ENCODE peak calls at places on chromosomes 7 and 10, in four cellular contexts. U is colonic mucosa, L is AG09309, A is cardiac fibroblast. V is an unnamed sample.

GRCh38 chr10:119211176-119211575 is 3.8 kb downstream of the GRK5 start:
- DNase-seq in A (peak), L (no peak), U (no peak), V (peak)

GRCh38 chr7:115019882-115020605 is 98.2 kb downstream of the MDFIC start:
- DNase-seq in L (no peak), A (no peak), U (no peak), V (no peak)

GRCh38 chr10:44382131-44382858 is 2.6 kb downstream of the CXCL12 start:
- DNase-seq in U (no peak), A (no peak), L (no peak), V (no peak)

GRCh38 chr7:64905547-64905946 is 2.5 kb downstream of the ZNF273 start:
- DNase-seq in A (no peak), U (no peak), L (no peak), V (no peak)

GRCh38 chr7:69811682-69812344 is 213.5 kb downstream of the AUTS2 start:
- DNase-seq in L (no peak), A (no peak), U (no peak), V (no peak)

GRCh38 chr10:90589825-90590224 is 268.0 kb downstream of the HTR7 start:
- DNase-seq in L (no peak), A (peak), U (no peak), V (no peak)

GRCh38 chr7:150514748-150515222 is at the start of gene GIMAP7:
- DNase-seq in A (no peak), L (no peak), U (peak), V (no peak)

GRCh38 chr7:33062023-33062781 is at the start of gene NT5C3A:
- DNase-seq in A (peak), L (no peak), U (peak), V (peak)

GRCh38 chr7:113915991-113916390 is 2.8 kb downstream of the PPP1R3A start:
- DNase-seq in L (no peak), U (no peak), A (no peak), V (no peak)

GRCh38 chr10:128078136-128078969 is 47.9 kb downstream of the MKI67 start:
- DNase-seq in L (peak), U (peak), A (peak), V (peak)

GRCh38 chr10:103548581-103549348 is 55.3 kb downstream of the NEURL1 start:
- DNase-seq in U (peak), A (no peak), L (no peak), V (no peak)

GRCh38 chr10:1809139-1809755 is 71.9 kb upstream of the ADARB2 start:
- DNase-seq in L (no peak), U (no peak), A (no peak), V (no peak)

GRCh38 chr10:50540826-50541122 is 83.0 kb downstream of the SGMS1 start:
- DNase-seq in U (no peak), L (no peak), A (no peak), V (no peak)

DNA sequence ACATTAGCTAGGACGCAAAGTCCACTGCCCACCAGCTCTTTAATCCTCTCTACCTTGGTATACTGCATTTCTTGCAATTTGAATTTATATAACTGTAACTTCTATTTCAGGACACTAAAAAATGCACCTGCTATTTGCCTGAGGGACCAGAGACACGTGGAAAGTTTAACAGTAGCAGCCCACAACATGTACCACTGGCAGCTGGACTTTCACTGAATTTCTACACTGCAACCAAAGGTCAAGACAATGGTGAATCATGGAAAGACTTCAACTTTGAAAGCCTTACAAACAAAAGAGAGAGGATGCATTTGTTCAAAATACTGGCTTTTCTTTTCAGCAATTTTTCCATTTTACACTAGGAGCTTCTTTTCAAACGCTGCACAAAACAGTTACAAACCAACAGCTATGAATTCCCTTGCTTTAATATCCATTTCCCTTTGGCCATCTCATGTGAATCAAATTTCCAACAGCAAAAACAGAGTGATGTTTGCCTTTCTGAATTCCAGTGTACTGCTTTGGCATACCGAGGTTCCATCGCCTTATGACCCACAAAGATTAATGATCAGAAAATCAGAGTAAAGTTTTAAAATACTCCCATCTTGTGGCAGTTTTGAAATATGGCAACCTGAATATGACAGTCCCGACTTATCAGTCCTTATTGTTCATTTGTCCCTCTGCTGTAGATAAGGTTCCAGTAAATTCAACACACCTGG is 29.9 kb upstream of the HNRNPH3 start:
- DNase-seq in A (peak), U (no peak), L (peak), V (peak)
- TF ChIP-seq CTCF in A (peak), U (peak), L (peak), V (peak)

GRCh38 chr7:130886438-130887135 is 152.6 kb upstream of the KLF14 start:
- DNase-seq in U (no peak), L (no peak), A (no peak), V (no peak)
- H3K4me3 ChIP-seq in U (no peak), L (no peak), A (no peak), V (no peak)

GRCh38 chr7:46131916-46132795 is 211.1 kb upstream of the IGFBP3 start:
- DNase-seq in L (no peak), U (no peak), A (no peak), V (peak)
- TF ChIP-seq CTCF in L (peak), U (no peak), A (peak), V (peak)

GRCh38 chr10:95756061-95756751 is at the start of gene ENTPD1:
- DNase-seq in A (peak), U (peak), L (no peak), V (no peak)

GRCh38 chr10:95758351-95759025 is 2.5 kb downstream of the ENTPD1 start:
- DNase-seq in U (no peak), A (no peak), L (no peak), V (no peak)

GRCh38 chr10:95755511-95756004 is 405 bp upstream of the ENTPD1 start:
- DNase-seq in L (no peak), U (peak), A (no peak), V (no peak)

GRCh38 chr10:95759233-95759826 is 3.4 kb downstream of the ENTPD1 start:
- DNase-seq in L (no peak), U (no peak), A (no peak), V (peak)

DNA sequence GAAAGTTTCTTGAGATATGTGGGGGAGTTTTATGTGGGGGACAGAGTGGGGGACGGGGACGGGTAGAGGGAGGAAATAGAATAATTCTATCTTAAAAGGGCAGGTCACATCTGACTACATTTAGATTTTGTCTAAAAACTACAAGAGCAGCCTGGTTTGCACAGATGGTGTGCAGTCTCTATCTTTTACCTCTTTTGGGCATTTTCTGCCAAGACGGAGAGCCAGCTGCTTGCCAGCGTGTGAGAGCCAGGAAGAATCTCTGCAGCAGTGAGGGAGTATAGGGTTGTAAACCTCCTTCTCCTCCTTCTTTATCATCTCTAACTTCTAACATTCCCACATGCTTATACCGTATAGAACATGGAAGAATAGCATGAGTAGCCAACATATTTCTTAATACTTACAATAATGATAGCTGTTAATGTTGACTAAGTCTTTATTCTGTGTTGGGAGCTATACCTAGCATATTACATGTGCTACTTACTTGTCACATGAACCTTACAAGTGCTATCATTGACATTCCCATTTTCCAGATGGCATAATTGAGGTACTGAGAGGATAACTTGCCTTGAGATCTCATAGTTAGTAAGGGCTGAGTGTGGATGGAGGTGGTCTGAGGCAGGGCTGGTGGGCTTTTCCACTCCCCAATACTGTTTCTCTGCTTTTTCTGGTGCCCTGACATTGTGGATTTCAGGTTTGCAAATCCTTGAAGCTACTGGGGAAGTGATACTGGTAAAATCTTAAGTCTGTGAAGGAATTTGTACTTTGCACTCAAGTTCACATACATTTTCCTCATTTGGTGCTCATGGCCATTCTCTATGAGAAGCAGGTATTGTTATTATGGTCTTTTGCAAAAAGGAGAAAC is 1.1 kb downstream of the ENTPD1 start:
- DNase-seq in U (no peak), L (no peak), A (no peak), V (no peak)
- H3K4me3 ChIP-seq in U (peak), L (no peak), A (no peak), V (no peak)

GRCh38 chr10:34029455-34029854 is 695.0 kb upstream of the NRP1 start:
- DNase-seq in U (no peak), L (no peak), A (no peak), V (no peak)

GRCh38 chr10:34032564-34032963 is 698.1 kb upstream of the NRP1 start:
- DNase-seq in A (no peak), U (no peak), L (no peak), V (no peak)

GRCh38 chr10:34031410-34031809 is 696.9 kb upstream of the NRP1 start:
- DNase-seq in L (peak), U (peak), A (peak), V (peak)

GRCh38 chr10:34028936-34029335 is 694.5 kb upstream of the NRP1 start:
- DNase-seq in U (no peak), A (no peak), L (no peak), V (no peak)

DNA sequence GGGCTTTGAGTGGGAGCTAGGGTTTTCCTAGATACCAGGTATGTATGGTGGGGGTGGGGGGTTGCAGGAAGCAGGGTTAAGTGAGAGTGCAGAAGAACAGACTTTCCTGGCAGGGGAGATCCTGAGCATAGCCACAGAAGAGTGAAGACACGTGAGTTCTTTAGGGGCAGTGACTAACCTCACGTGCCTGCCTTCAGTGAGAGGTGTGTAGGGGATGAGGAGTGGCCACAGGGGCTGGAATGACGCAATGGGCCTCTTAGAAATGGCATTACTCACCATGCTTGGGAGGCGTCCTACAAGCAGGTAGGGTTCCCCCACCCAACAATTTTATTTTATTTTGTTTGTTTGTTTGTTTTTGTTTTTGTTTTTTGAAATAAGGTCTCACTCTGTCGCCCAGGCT is 698.6 kb upstream of the NRP1 start:
- DNase-seq in U (no peak), L (no peak), A (no peak), V (no peak)
- TF ChIP-seq CTCF in U (no peak), L (no peak), A (no peak), V (no peak)

GRCh38 chr10:99535764-99536399 is 3.1 kb downstream of the NKX2-3 start:
- DNase-seq in U (no peak), L (no peak), A (no peak), V (no peak)
- H3K4me3 ChIP-seq in U (peak), L (no peak), A (no peak), V (no peak)

GRCh38 chr10:17143055-17143690 is 13.6 kb upstream of the CUBN start:
- DNase-seq in A (no peak), L (peak), U (no peak), V (no peak)
- TF ChIP-seq CTCF in A (no peak), L (no peak), U (no peak), V (no peak)

DNA sequence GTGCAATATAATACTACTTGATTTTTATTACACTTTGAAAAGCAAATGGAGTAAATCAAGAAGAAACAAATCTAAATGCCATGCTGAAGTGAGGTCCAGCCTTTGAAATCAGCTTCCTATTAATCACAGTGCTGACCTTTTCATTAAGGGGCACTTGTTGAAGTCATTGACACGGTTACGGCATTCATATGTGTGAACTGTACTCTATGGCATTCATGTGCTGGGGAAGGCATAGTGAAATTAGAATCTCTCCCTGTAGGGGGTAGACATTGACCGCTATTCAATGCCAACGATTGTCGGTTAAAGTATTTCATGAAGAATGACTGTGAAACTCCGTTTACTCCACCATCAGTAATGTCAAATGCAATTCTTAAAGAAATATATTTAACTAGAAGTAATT is 296.1 kb upstream of the SEMA3A start:
- DNase-seq in U (no peak), L (no peak), A (peak), V (peak)
- H3K4me3 ChIP-seq in U (no peak), L (no peak), A (no peak), V (no peak)

DNA sequence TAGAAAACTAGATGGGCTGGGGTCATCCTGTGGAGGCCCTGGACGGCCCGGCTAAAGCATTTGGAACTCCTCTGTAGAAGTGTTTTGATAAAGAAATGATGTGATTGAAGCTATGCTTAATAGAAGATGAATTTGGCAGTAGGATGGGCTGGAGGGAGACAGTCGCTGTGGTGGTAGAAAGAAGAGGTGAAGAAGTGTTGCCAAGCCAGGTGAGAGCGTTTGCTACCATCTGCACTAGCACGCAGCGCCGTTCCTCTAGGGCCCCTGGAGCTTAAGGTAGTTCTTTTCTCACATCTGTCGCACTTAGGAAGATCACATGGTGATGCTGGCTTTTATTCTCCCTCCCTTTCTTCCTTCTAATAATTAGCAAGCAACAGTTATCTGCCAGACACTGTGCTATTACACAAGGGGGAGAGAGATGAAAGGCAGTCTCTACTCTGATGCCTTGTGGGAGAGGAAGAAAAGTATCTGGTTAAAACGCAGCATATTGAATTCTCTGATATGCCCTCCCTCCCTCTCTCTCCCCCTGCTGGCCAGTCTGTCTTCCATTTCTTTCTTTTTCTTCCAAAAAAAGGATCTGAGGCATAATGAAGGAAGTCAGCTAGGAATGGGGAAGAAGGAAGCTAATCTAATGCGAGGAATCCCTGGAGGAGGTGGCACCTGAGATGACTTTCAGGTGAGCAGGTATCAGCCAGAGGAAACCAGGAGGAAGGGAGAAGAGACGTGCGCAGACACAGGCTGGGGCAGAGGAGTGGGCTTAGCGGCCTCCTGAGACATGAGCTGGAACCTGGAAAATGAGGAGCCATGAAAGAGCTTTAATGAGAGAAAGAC is 162.3 kb upstream of the KLF14 start:
- DNase-seq in U (no peak), A (peak), L (no peak), V (no peak)
- TF ChIP-seq CTCF in U (no peak), A (peak), L (peak), V (peak)